ENCODE peak calls at places on chromosome 1, in four cellular contexts. K is fibroblast of lung, O is GM23248, Q is hepatocyte. R is an unnamed sample.
A peak's percentile ranks its signal among the peaks of the same experiment; 100 is the strongest.

GRCh38 chr1:203871114-203871875 is 9.9 kb downstream of the SNRPE start:
- DNase-seq in K (peak; percentile 84), O (peak; percentile 86), Q (peak; percentile 81), R (peak; percentile 86)

GRCh38 chr1:247530785-247531184 is 5.5 kb downstream of the OR2C3 start:
- DNase-seq in K (no peak), O (peak; percentile 26), Q (no peak), R (no peak)

GRCh38 chr1:223870617-223871574 is 25.1 kb upstream of the TP53BP2 start:
- DNase-seq in K (no peak), O (no peak), Q (no peak), R (peak; percentile 6)

GRCh38 chr1:29482064-29482463 is 245.7 kb downstream of the PTPRU start:
- DNase-seq in K (no peak), O (no peak), Q (no peak), R (no peak)

GRCh38 chr1:218369688-218370511 is 24.8 kb downstream of the TGFB2 start:
- DNase-seq in K (peak; percentile 65), O (peak; percentile 77), Q (no peak), R (no peak)

GRCh38 chr1:168488153-168488552 is 55.6 kb downstream of the XCL2 start:
- DNase-seq in K (peak; percentile 63), O (peak; percentile 72), Q (no peak), R (no peak)

GRCh38 chr1:25556791-25557476 is 13.5 kb downstream of the LDLRAP1 start:
- DNase-seq in K (peak; percentile 57), O (peak; percentile 67), Q (no peak), R (no peak)

GRCh38 chr1:236154126-236154525 is 11.8 kb downstream of the GPR137B start:
- DNase-seq in K (no peak), O (no peak), Q (no peak), R (no peak)

GRCh38 chr1:67690411-67690810 is 5.4 kb downstream of the GADD45A start:
- DNase-seq in K (no peak), O (no peak), Q (no peak), R (no peak)

GRCh38 chr1:210715072-210715471 is 386.4 kb downstream of the HHAT start:
- DNase-seq in K (no peak), O (no peak), Q (no peak), R (peak; percentile 6)

GRCh38 chr1:228513244-228513900 is 26.2 kb downstream of the RNF187 start:
- DNase-seq in K (no peak), O (no peak), Q (no peak), R (no peak)

GRCh38 chr1:162276493-162276892 is 100.2 kb downstream of the SPATA46 start:
- DNase-seq in K (peak; percentile 53), O (peak; percentile 60), Q (peak; percentile 52), R (peak; percentile 81)

GRCh38 chr1:94803517-94804441 is 16.4 kb upstream of the SLC44A3 start:
- DNase-seq in K (peak; percentile 52), O (no peak), Q (no peak), R (peak; percentile 34)

GRCh38 chr1:149888999-149889289 is 10.4 kb upstream of the BOLA1 start:
- DNase-seq in K (no peak), O (peak; percentile 80), Q (peak; percentile 64), R (peak; percentile 57)

GRCh38 chr1:7104053-7104738 is 318.9 kb downstream of the CAMTA1 start:
- DNase-seq in K (peak; percentile 2), O (peak; percentile 24), Q (no peak), R (no peak)

GRCh38 chr1:2415801-2416208 is 3.4 kb upstream of the PEX10 start:
- DNase-seq in K (no peak), O (no peak), Q (no peak), R (no peak)

GRCh38 chr1:5744911-5745431 is 247.3 kb downstream of the NPHP4 start:
- DNase-seq in K (no peak), O (peak; percentile 8), Q (no peak), R (peak; percentile 81)

GRCh38 chr1:227950735-227951224 is 3.0 kb upstream of the WNT9A start:
- DNase-seq in K (no peak), O (no peak), Q (no peak), R (no peak)

GRCh38 chr1:192545781-192546521 is 29.6 kb upstream of the RGS1 start:
- DNase-seq in K (no peak), O (peak; percentile 22), Q (no peak), R (peak; percentile 50)

GRCh38 chr1:237736372-237737029 is 154.2 kb downstream of the ZP4 start:
- DNase-seq in K (peak; percentile 30), O (no peak), Q (peak; percentile 28), R (peak; percentile 22)

GRCh38 chr1:5979536-5980313 is 12.5 kb downstream of the NPHP4 start:
- DNase-seq in K (no peak), O (no peak), Q (no peak), R (no peak)

GRCh38 chr1:16072616-16073484 is 601 bp downstream of the FAM131C start:
- DNase-seq in K (no peak), O (peak; percentile 53), Q (peak; percentile 64), R (no peak)

GRCh38 chr1:97936976-97937375 is 16.1 kb upstream of the DPYD start:
- DNase-seq in K (no peak), O (no peak), Q (no peak), R (no peak)

GRCh38 chr1:194043984-194044755 is 857.8 kb upstream of the B3GALT2 start:
- DNase-seq in K (peak; percentile 90), O (no peak), Q (no peak), R (no peak)

GRCh38 chr1:171220551-171221175 is 27.6 kb upstream of the FMO1 start:
- DNase-seq in K (peak; percentile 62), O (peak; percentile 3), Q (peak; percentile 30), R (peak; percentile 76)

GRCh38 chr1:244265507-244265906 is 186.2 kb downstream of the ADSS2 start:
- DNase-seq in K (no peak), O (no peak), Q (no peak), R (no peak)

GRCh38 chr1:61445269-61445825 is 279.6 kb downstream of the TM2D1 start:
- DNase-seq in K (no peak), O (no peak), Q (no peak), R (no peak)
- H3K4me1 ChIP-seq in K (no peaks in the 10 kb centered on the region), O (no peaks in the 10 kb centered on the region), Q (peaks cover 21% of the 10 kb centered on the region), R (peaks cover 52% of the 10 kb centered on the region)

GRCh38 chr1:37498872-37499617 is 15.5 kb downstream of the MEAF6 start:
- DNase-seq in K (peak; percentile 72), O (peak; percentile 79), Q (peak; percentile 10), R (no peak)
- H3K36me3 ChIP-seq in K (peaks cover 4% of the 10 kb centered on the region), O (peaks cover 36% of the 10 kb centered on the region), Q (no peaks in the 10 kb centered on the region), R (peaks cover 53% of the 10 kb centered on the region)

GRCh38 chr1:1168451-1169411 is 4.9 kb upstream of the TTLL10 start:
- DNase-seq in K (no peak), O (no peak), Q (no peak), R (no peak)
- TF ChIP-seq EZH2 in K (no peak), O (no peak), Q (no peak), R (no peak)

DNA sequence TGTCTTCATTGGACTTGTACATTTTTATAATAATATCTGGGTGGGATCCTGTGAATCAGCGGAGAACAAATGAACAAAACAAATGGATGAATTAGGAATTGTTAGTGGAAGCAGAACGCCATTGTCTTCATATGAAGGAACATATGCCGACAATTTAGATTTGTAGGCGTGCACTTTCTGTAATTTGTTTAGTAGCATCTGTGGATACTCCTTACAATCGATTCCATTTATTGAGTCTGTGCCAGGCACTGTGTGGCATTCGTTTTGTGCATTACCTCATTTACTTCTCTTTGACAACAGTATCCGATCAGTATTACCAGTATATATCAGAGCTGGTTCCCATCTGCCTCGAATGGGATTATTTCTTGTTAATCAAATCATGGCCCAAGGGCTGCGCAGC is 61.9 kb downstream of the PRDM2 start:
- DNase-seq in K (no peak), O (no peak), Q (no peak), R (no peak)
- H3K4me1 ChIP-seq in K (peaks cover 8% of the 10 kb centered on the region), O (peaks cover 48% of the 10 kb centered on the region), Q (peaks cover 38% of the 10 kb centered on the region), R (peaks cover 54% of the 10 kb centered on the region)

DNA sequence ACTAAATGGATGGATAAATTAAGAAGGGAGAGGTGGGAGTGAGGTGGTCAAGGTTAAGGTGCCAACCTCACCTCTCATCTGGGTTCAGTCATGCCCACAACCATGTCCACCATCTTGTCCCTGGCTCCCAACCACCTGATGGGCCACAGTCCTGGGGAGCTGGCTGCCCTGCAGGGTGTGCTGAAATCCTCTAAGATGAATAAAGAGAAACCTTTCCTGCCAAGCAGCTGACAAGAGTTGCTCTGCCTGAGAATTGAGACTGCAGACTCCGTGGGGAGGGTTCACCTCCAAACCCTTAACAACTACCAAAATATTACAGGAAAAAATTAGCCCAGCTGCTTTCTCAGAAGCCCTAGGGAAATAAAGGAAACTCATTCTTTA is 15.2 kb upstream of the FGR start:
- DNase-seq in K (no peak), O (peak; percentile 43), Q (no peak), R (no peak)
- H3K36me3 ChIP-seq in K (no peaks in the 10 kb centered on the region), O (no peaks in the 10 kb centered on the region), Q (no peaks in the 10 kb centered on the region), R (no peaks in the 10 kb centered on the region)

GRCh38 chr1:201095581-201096531 is 16.4 kb downstream of the CACNA1S start:
- DNase-seq in K (no peak), O (no peak), Q (no peak), R (no peak)
- TF ChIP-seq EZH2 in K (no peak), O (no peak), Q (no peak), R (no peak)

GRCh38 chr1:21333824-21334213 is 43.6 kb upstream of the ECE1 start:
- DNase-seq in K (no peak), O (no peak), Q (no peak), R (no peak)

GRCh38 chr1:21335088-21335678 is 44.9 kb upstream of the ECE1 start:
- DNase-seq in K (no peak), O (no peak), Q (peak; percentile 3), R (no peak)

GRCh38 chr1:21335750-21336168 is 45.5 kb upstream of the ECE1 start:
- DNase-seq in K (no peak), O (no peak), Q (peak; percentile 29), R (peak; percentile 73)

GRCh38 chr1:21332691-21333449 is 42.6 kb upstream of the ECE1 start:
- DNase-seq in K (no peak), O (no peak), Q (no peak), R (no peak)

GRCh38 chr1:21334214-21335087 is 44.2 kb upstream of the ECE1 start:
- DNase-seq in K (peak; percentile 76), O (peak; percentile 93), Q (peak; percentile 68), R (peak; percentile 78)
- H3K4me1 ChIP-seq in K (peaks cover 47% of the 10 kb centered on the region), O (peaks cover 47% of the 10 kb centered on the region), Q (peaks cover 95% of the 10 kb centered on the region), R (peaks cover 35% of the 10 kb centered on the region)

DNA sequence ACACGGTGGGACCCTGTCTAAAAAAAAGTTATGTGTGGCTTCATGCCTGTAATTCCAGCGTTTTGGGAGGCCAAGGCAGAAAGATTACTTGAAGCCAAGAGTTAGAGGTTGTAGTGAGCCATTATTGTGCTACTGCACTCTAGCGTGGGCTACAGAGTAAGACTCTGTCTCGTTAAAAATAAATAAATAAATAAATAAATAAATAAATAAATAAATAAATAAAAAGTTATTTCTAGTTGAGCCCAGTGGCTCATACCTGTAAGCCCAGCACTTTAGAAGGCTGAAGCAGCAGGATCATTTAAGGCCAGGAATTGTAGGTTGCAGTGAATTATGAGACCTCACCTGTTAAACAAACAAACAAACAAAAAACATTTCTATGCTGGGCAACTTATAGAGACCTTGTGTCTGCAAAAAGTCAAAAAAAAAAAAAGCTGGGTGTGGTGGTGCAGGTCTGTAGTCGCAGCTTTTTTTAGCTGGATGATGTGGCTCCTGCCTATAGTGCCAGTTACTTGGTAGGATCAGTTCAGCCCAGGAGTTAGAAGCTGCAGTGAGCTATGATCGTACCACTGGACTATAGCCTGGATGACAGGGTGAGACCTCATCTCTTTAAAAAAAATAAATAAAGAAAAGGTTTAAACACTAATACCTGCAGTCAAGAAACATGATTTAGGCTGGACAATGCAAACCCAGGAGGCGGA is 25.6 kb downstream of the GON4L start:
- DNase-seq in K (no peak), O (no peak), Q (no peak), R (no peak)
- H3K36me3 ChIP-seq in K (no peaks in the 10 kb centered on the region), O (no peaks in the 10 kb centered on the region), Q (no peaks in the 10 kb centered on the region), R (no peaks in the 10 kb centered on the region)

R was measured in A673.